ENCODE peak calls at places on chromosomes 16 and 17, in ten cellular contexts. One of them, this sample, is unnamed.

GRCh38 chr16:57694556-57695377 is at the start of gene DRC7:
- DNase-seq in astrocyte of the spinal cord: peak; percentile 41
- DNase-seq in transverse colon: peak; percentile 25
- DNase-seq in Panc1: no peak
- DNase-seq in lower leg skin: peak; percentile 77
- DNase-seq in heart right ventricle: no peak
- DNase-seq in AG10803: no peak
- DNase-seq in psoas muscle: no peak
- DNase-seq in brain microvascular endothelial cell: peak; percentile 34
- DNase-seq in ovary: peak; percentile 36
- DNase-seq in this sample: peak; percentile 7

GRCh38 chr17:48611213-48611612 is 396 bp upstream of the HOXB7 start:
- DNase-seq in transverse colon: no peak
- DNase-seq in ovary: no peak
- DNase-seq in astrocyte of the spinal cord: peak; percentile 49
- DNase-seq in AG10803: no peak
- DNase-seq in psoas muscle: no peak
- DNase-seq in brain microvascular endothelial cell: no peak
- DNase-seq in lower leg skin: no peak
- DNase-seq in heart right ventricle: no peak
- DNase-seq in Panc1: no peak
- DNase-seq in this sample: no peak

GRCh38 chr17:9343513-9343912 is 232.1 kb downstream of the STX8 start:
- DNase-seq in Panc1: no peak
- DNase-seq in psoas muscle: no peak
- DNase-seq in astrocyte of the spinal cord: no peak
- DNase-seq in AG10803: no peak
- DNase-seq in heart right ventricle: no peak
- DNase-seq in lower leg skin: no peak
- DNase-seq in ovary: no peak
- DNase-seq in brain microvascular endothelial cell: no peak
- DNase-seq in transverse colon: no peak
- DNase-seq in this sample: no peak

GRCh38 chr17:17216236-17216635 is 10.1 kb upstream of the PLD6 start:
- DNase-seq in astrocyte of the spinal cord: no peak
- DNase-seq in Panc1: no peak
- DNase-seq in psoas muscle: no peak
- DNase-seq in transverse colon: no peak
- DNase-seq in AG10803: no peak
- DNase-seq in lower leg skin: no peak
- DNase-seq in brain microvascular endothelial cell: no peak
- DNase-seq in ovary: no peak
- DNase-seq in heart right ventricle: no peak
- DNase-seq in this sample: no peak

GRCh38 chr16:89972244-89973234 is 24.0 kb downstream of the DEF8 start:
- DNase-seq in transverse colon: peak; percentile 94
- DNase-seq in Panc1: no peak
- DNase-seq in lower leg skin: peak; percentile 98
- DNase-seq in heart right ventricle: peak; percentile 94
- DNase-seq in ovary: peak; percentile 89
- DNase-seq in AG10803: peak; percentile 86
- DNase-seq in astrocyte of the spinal cord: peak; percentile 92
- DNase-seq in brain microvascular endothelial cell: peak; percentile 73
- DNase-seq in psoas muscle: peak; percentile 97
- DNase-seq in this sample: no peak

GRCh38 chr17:9451919-9452318 is 123.7 kb downstream of the STX8 start:
- DNase-seq in transverse colon: no peak
- DNase-seq in heart right ventricle: no peak
- DNase-seq in AG10803: no peak
- DNase-seq in ovary: no peak
- DNase-seq in astrocyte of the spinal cord: no peak
- DNase-seq in Panc1: no peak
- DNase-seq in psoas muscle: no peak
- DNase-seq in lower leg skin: no peak
- DNase-seq in brain microvascular endothelial cell: no peak
- DNase-seq in this sample: no peak

GRCh38 chr16:26709175-26709574 is 357.6 kb upstream of the C16orf82 start:
- DNase-seq in Panc1: no peak
- DNase-seq in astrocyte of the spinal cord: no peak
- DNase-seq in ovary: no peak
- DNase-seq in heart right ventricle: no peak
- DNase-seq in brain microvascular endothelial cell: no peak
- DNase-seq in AG10803: no peak
- DNase-seq in transverse colon: no peak
- DNase-seq in psoas muscle: no peak
- DNase-seq in lower leg skin: no peak
- DNase-seq in this sample: no peak

GRCh38 chr16:30183961-30184429 is 593 bp downstream of the CORO1A start:
- DNase-seq in transverse colon: peak; percentile 76
- DNase-seq in astrocyte of the spinal cord: no peak
- DNase-seq in lower leg skin: peak; percentile 87
- DNase-seq in psoas muscle: peak; percentile 51
- DNase-seq in heart right ventricle: peak; percentile 40
- DNase-seq in AG10803: no peak
- DNase-seq in brain microvascular endothelial cell: no peak
- DNase-seq in ovary: no peak
- DNase-seq in Panc1: no peak
- DNase-seq in this sample: no peak

GRCh38 chr16:89905511-89906140 is 13.0 kb upstream of the MC1R start:
- DNase-seq in lower leg skin: no peak
- DNase-seq in psoas muscle: peak; percentile 39
- DNase-seq in astrocyte of the spinal cord: no peak
- DNase-seq in brain microvascular endothelial cell: no peak
- DNase-seq in AG10803: no peak
- DNase-seq in Panc1: no peak
- DNase-seq in heart right ventricle: no peak
- DNase-seq in ovary: peak; percentile 16
- DNase-seq in transverse colon: no peak
- DNase-seq in this sample: no peak

GRCh38 chr17:55622547-55622946 is 100.1 kb downstream of the TMEM100 start:
- DNase-seq in Panc1: no peak
- DNase-seq in AG10803: no peak
- DNase-seq in lower leg skin: no peak
- DNase-seq in brain microvascular endothelial cell: no peak
- DNase-seq in heart right ventricle: no peak
- DNase-seq in psoas muscle: no peak
- DNase-seq in ovary: no peak
- DNase-seq in astrocyte of the spinal cord: no peak
- DNase-seq in transverse colon: no peak
- DNase-seq in this sample: no peak

GRCh38 chr16:11006666-11007065 is 62.3 kb downstream of the CLEC16A start:
- DNase-seq in brain microvascular endothelial cell: no peak
- DNase-seq in lower leg skin: no peak
- DNase-seq in AG10803: no peak
- DNase-seq in heart right ventricle: no peak
- DNase-seq in ovary: no peak
- DNase-seq in transverse colon: no peak
- DNase-seq in psoas muscle: no peak
- DNase-seq in astrocyte of the spinal cord: no peak
- DNase-seq in Panc1: no peak
- DNase-seq in this sample: no peak

GRCh38 chr17:3920940-3921852 is 4.9 kb upstream of the P2RX1 start:
- DNase-seq in transverse colon: no peak
- DNase-seq in psoas muscle: no peak
- DNase-seq in AG10803: no peak
- DNase-seq in lower leg skin: no peak
- DNase-seq in brain microvascular endothelial cell: no peak
- DNase-seq in heart right ventricle: no peak
- DNase-seq in astrocyte of the spinal cord: peak; percentile 20
- DNase-seq in Panc1: no peak
- DNase-seq in ovary: no peak
- DNase-seq in this sample: no peak

DNA sequence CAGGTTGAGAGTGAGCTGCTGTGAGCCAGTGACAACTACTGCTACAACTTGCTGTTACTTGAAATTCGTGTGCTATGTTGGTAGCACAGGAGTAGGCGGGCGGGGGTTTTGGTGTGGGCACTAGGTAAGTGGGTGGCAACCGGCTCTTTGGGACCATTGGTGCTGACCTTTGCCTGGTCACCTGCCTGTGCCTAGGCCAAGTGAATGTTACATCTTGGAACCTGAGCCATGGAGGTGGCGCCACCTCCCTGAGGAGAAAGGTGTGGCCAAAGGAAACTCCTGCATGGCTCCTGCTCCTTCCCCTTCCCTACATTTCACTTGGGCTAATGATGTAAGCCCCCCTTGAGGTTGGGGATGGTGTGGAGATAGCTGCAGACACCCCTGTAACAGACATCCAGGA is 25.4 kb upstream of the ARHGAP23 start:
- DNase-seq in psoas muscle: no peak
- DNase-seq in transverse colon: no peak
- DNase-seq in lower leg skin: no peak
- DNase-seq in AG10803: no peak
- DNase-seq in ovary: no peak
- DNase-seq in astrocyte of the spinal cord: no peak
- DNase-seq in heart right ventricle: no peak
- DNase-seq in brain microvascular endothelial cell: no peak
- DNase-seq in Panc1: no peak
- DNase-seq in this sample: no peak
- TF ChIP-seq CTCF in psoas muscle: no peak
- TF ChIP-seq CTCF in transverse colon: no peak
- TF ChIP-seq CTCF in lower leg skin: no peak
- TF ChIP-seq CTCF in AG10803: peak; percentile 1
- TF ChIP-seq CTCF in ovary: no peak
- TF ChIP-seq CTCF in astrocyte of the spinal cord: no peak
- TF ChIP-seq CTCF in heart right ventricle: no peak
- TF ChIP-seq CTCF in brain microvascular endothelial cell: peak; percentile 24
- TF ChIP-seq CTCF in Panc1: no peak
- TF ChIP-seq CTCF in this sample: peak; percentile 31

DNA sequence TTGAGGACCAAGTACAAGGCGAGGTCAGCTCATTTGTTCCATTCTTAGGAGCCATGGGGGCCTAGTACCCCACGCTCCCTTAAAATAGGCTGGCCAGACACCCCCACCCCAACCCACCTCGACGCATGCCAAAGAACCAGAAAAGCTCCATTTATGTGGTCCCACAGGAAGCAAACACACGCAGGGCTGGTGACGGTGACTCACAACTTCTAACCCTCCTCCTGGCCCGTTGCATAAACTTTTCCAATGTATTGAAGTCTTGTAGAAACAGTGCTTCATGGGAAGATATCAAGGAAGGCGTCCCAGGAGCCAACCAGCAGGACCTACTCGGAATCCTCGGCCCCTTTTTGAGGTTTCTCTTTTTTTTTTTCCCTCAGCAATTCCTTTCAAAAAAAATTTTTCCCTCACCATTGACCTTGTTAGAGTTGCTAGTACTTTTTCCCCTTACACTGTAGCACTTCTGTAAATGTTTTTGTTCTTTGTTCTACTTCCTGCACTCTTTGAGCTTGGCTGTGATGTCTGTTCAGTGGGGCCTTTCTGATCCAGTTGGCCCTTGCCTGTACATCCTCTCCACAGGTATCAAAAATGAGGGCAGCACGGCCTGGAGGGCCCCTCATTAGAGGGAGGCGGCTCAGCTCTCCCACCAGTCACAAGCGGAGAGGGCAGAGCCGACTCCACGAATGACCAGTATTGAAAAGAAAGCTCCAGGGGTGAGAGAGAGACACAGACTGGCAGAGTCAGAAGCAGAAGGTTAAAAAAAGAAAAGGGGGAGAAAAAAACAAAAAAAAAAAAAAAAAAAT is 208.3 kb downstream of the RGS9 start:
- DNase-seq in brain microvascular endothelial cell: peak; percentile 73
- DNase-seq in psoas muscle: no peak
- DNase-seq in astrocyte of the spinal cord: peak; percentile 89
- DNase-seq in AG10803: no peak
- DNase-seq in Panc1: no peak
- DNase-seq in heart right ventricle: no peak
- DNase-seq in lower leg skin: no peak
- DNase-seq in ovary: no peak
- DNase-seq in transverse colon: no peak
- DNase-seq in this sample: no peak
- H3K4me3 ChIP-seq in brain microvascular endothelial cell: no peak overlapping the region
- H3K4me3 ChIP-seq in psoas muscle: no peak overlapping the region
- H3K4me3 ChIP-seq in astrocyte of the spinal cord: no peak overlapping the region
- H3K4me3 ChIP-seq in AG10803: no peak overlapping the region
- H3K4me3 ChIP-seq in Panc1: no peak overlapping the region
- H3K4me3 ChIP-seq in heart right ventricle: no peak overlapping the region
- H3K4me3 ChIP-seq in lower leg skin: no peak overlapping the region
- H3K4me3 ChIP-seq in ovary: no peak overlapping the region
- H3K4me3 ChIP-seq in transverse colon: no peak overlapping the region
- H3K4me3 ChIP-seq in this sample: no peak overlapping the region

GRCh38 chr17:68327823-68328557 is 36.7 kb downstream of the ARSG start:
- DNase-seq in transverse colon: no peak
- DNase-seq in heart right ventricle: no peak
- DNase-seq in AG10803: no peak
- DNase-seq in psoas muscle: no peak
- DNase-seq in brain microvascular endothelial cell: no peak
- DNase-seq in lower leg skin: no peak
- DNase-seq in ovary: no peak
- DNase-seq in astrocyte of the spinal cord: no peak
- DNase-seq in Panc1: no peak
- DNase-seq in this sample: no peak
- TF ChIP-seq CTCF in transverse colon: no peak
- TF ChIP-seq CTCF in heart right ventricle: no peak
- TF ChIP-seq CTCF in AG10803: no peak
- TF ChIP-seq CTCF in psoas muscle: no peak
- TF ChIP-seq CTCF in brain microvascular endothelial cell: peak; percentile 34
- TF ChIP-seq CTCF in lower leg skin: no peak
- TF ChIP-seq CTCF in ovary: no peak
- TF ChIP-seq CTCF in astrocyte of the spinal cord: no peak
- TF ChIP-seq CTCF in Panc1: no peak
- TF ChIP-seq CTCF in this sample: no peak

DNA sequence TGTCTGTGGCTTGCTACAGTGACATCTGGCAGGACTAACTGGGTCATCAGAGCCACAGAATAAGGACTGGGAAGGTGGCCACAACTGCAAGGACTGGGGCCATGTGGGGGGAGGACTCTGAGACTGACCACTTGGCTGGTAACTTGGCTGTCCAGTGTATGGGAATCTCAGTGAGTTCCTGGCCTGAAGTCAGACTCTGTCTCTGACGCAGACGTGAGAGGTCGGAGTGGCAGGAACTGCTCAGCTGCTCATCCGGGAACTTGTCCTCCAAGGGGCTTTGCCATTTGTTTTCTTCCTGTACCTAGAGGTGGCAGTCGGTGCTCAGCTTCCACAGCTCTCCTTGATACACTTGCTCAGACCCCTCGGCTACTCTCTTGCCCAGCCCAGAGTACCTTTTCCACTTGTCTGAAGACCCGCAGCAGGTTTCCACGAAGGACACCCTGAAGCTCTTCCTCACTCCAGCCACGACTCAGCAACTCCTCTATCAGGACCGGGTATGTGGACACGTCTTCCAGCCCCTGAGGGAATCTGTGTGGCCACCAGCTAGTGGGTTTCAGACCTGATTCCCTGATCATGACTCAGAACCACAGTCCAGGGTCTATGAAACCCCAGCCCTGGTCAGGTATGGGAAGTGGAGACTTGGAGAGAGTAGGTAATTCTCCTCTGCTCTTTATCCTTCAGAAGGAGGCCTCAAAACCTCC is 7.3 kb upstream of the DPEP3 start:
- DNase-seq in heart right ventricle: no peak
- DNase-seq in AG10803: no peak
- DNase-seq in brain microvascular endothelial cell: no peak
- DNase-seq in lower leg skin: no peak
- DNase-seq in Panc1: no peak
- DNase-seq in psoas muscle: peak; percentile 84
- DNase-seq in ovary: no peak
- DNase-seq in transverse colon: no peak
- DNase-seq in astrocyte of the spinal cord: no peak
- DNase-seq in this sample: no peak
- H3K4me3 ChIP-seq in heart right ventricle: no peak overlapping the region
- H3K4me3 ChIP-seq in AG10803: no peak overlapping the region
- H3K4me3 ChIP-seq in brain microvascular endothelial cell: no peak overlapping the region
- H3K4me3 ChIP-seq in lower leg skin: no peak overlapping the region
- H3K4me3 ChIP-seq in Panc1: no peak overlapping the region
- H3K4me3 ChIP-seq in psoas muscle: peak overlapping the region; percentile 70
- H3K4me3 ChIP-seq in ovary: no peak overlapping the region
- H3K4me3 ChIP-seq in transverse colon: no peak overlapping the region
- H3K4me3 ChIP-seq in astrocyte of the spinal cord: no peak overlapping the region
- H3K4me3 ChIP-seq in this sample: no peak overlapping the region

GRCh38 chr17:8080208-8080798 is 7.2 kb downstream of the ALOX12B start:
- DNase-seq in ovary: no peak
- DNase-seq in lower leg skin: no peak
- DNase-seq in brain microvascular endothelial cell: no peak
- DNase-seq in psoas muscle: no peak
- DNase-seq in Panc1: no peak
- DNase-seq in transverse colon: no peak
- DNase-seq in astrocyte of the spinal cord: no peak
- DNase-seq in heart right ventricle: no peak
- DNase-seq in AG10803: no peak
- DNase-seq in this sample: no peak
- TF ChIP-seq CTCF in ovary: no peak
- TF ChIP-seq CTCF in lower leg skin: no peak
- TF ChIP-seq CTCF in brain microvascular endothelial cell: no peak
- TF ChIP-seq CTCF in psoas muscle: no peak
- TF ChIP-seq CTCF in Panc1: peak; percentile 61
- TF ChIP-seq CTCF in transverse colon: peak; percentile 30
- TF ChIP-seq CTCF in astrocyte of the spinal cord: no peak
- TF ChIP-seq CTCF in heart right ventricle: no peak
- TF ChIP-seq CTCF in AG10803: no peak
- TF ChIP-seq CTCF in this sample: no peak